ENCODE peak calls at places on chromosomes 4 and X, in six cellular contexts. G is osteocyte; W is activated T-helper 1 cell treated with Interleukin-2 at 50 U/mL for 16 hours; Y is activated CD4-positive, alpha-beta T cell treated with anti-CD3 and anti-CD28 coated beads, Interleukin-2, amount 50 U/mL, for 4 hours; N is RPMI7951; P is lower leg skin. H is an unnamed sample.

GRCh38 chr4:150149381-150149780 is 71.1 kb downstream of the DCLK2 start:
- DNase-seq in G (no peak), W (no peak), Y (no peak), N (no peak), P (no peak), H (no peak)

GRCh38 chrX:38805294-38806053 is 4.2 kb downstream of the MID1IP1 start:
- DNase-seq in G (peak; percentile 86), W (peak; percentile 50), Y (peak; percentile 44), N (peak; percentile 85), P (peak; percentile 40), H (no peak)

GRCh38 chr4:158159718-158160094 is 13.1 kb downstream of the GASK1B start:
- DNase-seq in G (no peak), W (no peak), Y (no peak), N (peak; percentile 3), P (no peak), H (no peak)

GRCh38 chr4:98482847-98483806 is 175.3 kb downstream of the TSPAN5 start:
- DNase-seq in G (no peak), W (no peak), Y (peak; percentile 20), N (peak; percentile 45), P (no peak), H (no peak)

GRCh38 chr4:110753461-110753860 is 130.6 kb upstream of the PITX2 start:
- DNase-seq in G (no peak), W (no peak), Y (no peak), N (no peak), P (no peak), H (no peak)

GRCh38 chr4:116016201-116016600 is 902.8 kb upstream of the NDST4 start:
- DNase-seq in G (no peak), W (no peak), Y (no peak), N (peak; percentile 72), P (no peak), H (no peak)

GRCh38 chr4:2416564-2417195 is 1.8 kb downstream of the ZFYVE28 start:
- DNase-seq in G (no peak), W (no peak), Y (no peak), N (peak; percentile 49), P (no peak), H (no peak)

GRCh38 chrX:24133280-24133679 is 16.2 kb upstream of the ZFX start:
- DNase-seq in G (no peak), W (no peak), Y (no peak), N (peak; percentile 92), P (no peak), H (no peak)

GRCh38 chr4:40874902-40875301 is 125.1 kb downstream of the NSUN7 start:
- DNase-seq in G (no peak), W (no peak), Y (no peak), N (no peak), P (no peak), H (no peak)

GRCh38 chr4:98646422-98646821 is 12.0 kb downstream of the TSPAN5 start:
- DNase-seq in G (no peak), W (no peak), Y (no peak), N (no peak), P (no peak), H (no peak)

GRCh38 chr4:136680761-136681160 is 851.5 kb downstream of the PCDH18 start:
- DNase-seq in G (no peak), W (no peak), Y (no peak), N (no peak), P (no peak), H (no peak)